ENCODE peak calls at places on chromosome 9, in seven cellular contexts. O, Y, E, N, S, C and J are unnamed samples.

GRCh38 chr9:99357575-99357974 is 135.5 kb downstream of the SEC61B start:
- DNase-seq in O (no peak), Y (no peak), E (no peak), N (no peak), S (no peak), C (no peak), J (no peak)

GRCh38 chr9:35705372-35705771 is 15.6 kb upstream of the TPM2 start:
- DNase-seq in O (no peak), Y (no peak), E (no peak), N (no peak), S (no peak), C (no peak), J (no peak)

GRCh38 chr9:89405832-89406231 is 87.5 kb downstream of the SECISBP2 start:
- DNase-seq in O (no peak), Y (no peak), E (no peak), N (no peak), S (no peak), C (peak; percentile 30), J (no peak)

GRCh38 chr9:14323083-14323968 is 9.4 kb upstream of the NFIB start:
- DNase-seq in O (no peak), Y (no peak), E (no peak), N (no peak), S (no peak), C (peak; percentile 76), J (no peak)

GRCh38 chr9:120755827-120756434 is 37.3 kb downstream of the FBXW2 start:
- DNase-seq in O (peak; percentile 73), Y (peak; percentile 83), E (peak; percentile 68), N (peak; percentile 69), S (peak; percentile 72), C (peak; percentile 65), J (no peak)

GRCh38 chr9:127241354-127241753 is 23.2 kb upstream of the GARNL3 start:
- DNase-seq in O (no peak), Y (peak; percentile 35), E (no peak), N (no peak), S (no peak), C (no peak), J (no peak)

GRCh38 chr9:91001146-91001611 is 199.6 kb downstream of the SYK start:
- DNase-seq in O (no peak), Y (no peak), E (peak; percentile 20), N (peak; percentile 47), S (no peak), C (peak; percentile 28), J (no peak)

GRCh38 chr9:4147476-4148214 is 152.2 kb downstream of the GLIS3 start:
- DNase-seq in O (peak; percentile 5), Y (no peak), E (peak; percentile 38), N (no peak), S (no peak), C (no peak), J (no peak)

GRCh38 chr9:105444130-105444529 is 3.7 kb upstream of the FSD1L start:
- DNase-seq in O (no peak), Y (no peak), E (no peak), N (no peak), S (no peak), C (no peak), J (no peak)

GRCh38 chr9:74379718-74380117 is 117.4 kb upstream of the RORB start:
- DNase-seq in O (peak; percentile 17), Y (peak; percentile 32), E (peak; percentile 3), N (peak; percentile 33), S (no peak), C (no peak), J (no peak)

GRCh38 chr9:78209127-78209526 is 26.7 kb upstream of the CEP78 start:
- DNase-seq in O (no peak), Y (no peak), E (no peak), N (no peak), S (no peak), C (no peak), J (no peak)